ENCODE peak calls at places on chromosomes 5 and 9, in six cellular contexts. Z is activated CD4-positive, CD25-positive, alpha-beta regulatory T cell treated with anti-CD3 and anti-CD28 coated beads, Interleukin-2, amount 50 U/mL, for 16 hours; S is GM06990; D is fibroblast of mammary gland; E is adrenal gland; A is stimulated activated CD4-positive, alpha-beta T cell treated with anti-CD3 and anti-CD28 coated beads, Interleukin-15, amount 100 ng/mL, for 48 hours. P is an unnamed sample.

GRCh38 chr5:116454417-116454927 is 120.2 kb downstream of the SEMA6A start:
- DNase-seq in Z (no peak), S (peak), A (no peak), E (no peak), D (peak), P (peak)

GRCh38 chr5:150497274-150497988 is 10.5 kb upstream of the NDST1 start:
- DNase-seq in D (peak), A (no peak), S (no peak), Z (no peak), E (peak), P (no peak)

GRCh38 chr9:115250646-115251045 is 132.7 kb upstream of the TNC start:
- DNase-seq in E (no peak), S (no peak), Z (no peak), A (no peak), D (peak), P (no peak)

GRCh38 chr9:108861464-108861863 is 602 bp upstream of the ACTL7A start:
- DNase-seq in D (no peak), E (no peak), A (no peak), S (no peak), Z (no peak), P (no peak)

GRCh38 chr9:127455299-127455992 is 4.1 kb downstream of the LRSAM1 start:
- DNase-seq in A (no peak), D (no peak), Z (no peak), S (no peak), E (no peak), P (no peak)

GRCh38 chr5:17355585-17356346 is 138.3 kb downstream of the BASP1 start:
- DNase-seq in A (no peak), E (no peak), D (peak), Z (no peak), S (no peak), P (no peak)

GRCh38 chr5:73031839-73032238 is 76.0 kb downstream of the FCHO2 start:
- DNase-seq in E (no peak), A (no peak), Z (no peak), S (no peak), D (peak), P (no peak)

GRCh38 chr5:141822134-141822533 is 56.1 kb downstream of the PCDH1 start:
- DNase-seq in D (peak), E (peak), A (no peak), S (no peak), Z (no peak), P (no peak)

GRCh38 chr5:134508521-134509195 is 16.8 kb upstream of the JADE2 start:
- DNase-seq in A (no peak), D (no peak), E (no peak), Z (no peak), S (no peak), P (no peak)

P was measured in GM12878.